ENCODE peak calls at places on chromosomes 16 and 17, in five cellular contexts. N is activated CD8-positive, alpha-beta memory T cell treated with anti-CD3 and anti-CD28 coated beads for 1 hour; D is cardiac muscle cell; I is GM20000; T is NCI-H2081. C is an unnamed sample.

GRCh38 chr17:28392491-28392890 is 13.5 kb downstream of the SLC46A1 start:
- DNase-seq in N (no peak), T (no peak), I (no peak), D (no peak), C (no peak)

GRCh38 chr17:44210342-44211192 is 8.9 kb downstream of the UBTF start:
- DNase-seq in I (peak), T (peak), D (peak), N (peak), C (peak)

GRCh38 chr16:55671206-55671973 is 15.6 kb downstream of the SLC6A2 start:
- DNase-seq in D (no peak), N (no peak), T (no peak), I (no peak), C (no peak)

GRCh38 chr17:43135454-43135819 is 10.3 kb upstream of the BRCA1 start:
- DNase-seq in I (no peak), N (no peak), D (no peak), T (no peak), C (no peak)

GRCh38 chr17:19360772-19361171 is 1.8 kb downstream of the B9D1 start:
- DNase-seq in N (no peak), I (no peak), D (no peak), T (no peak), C (no peak)

GRCh38 chr16:88722784-88723506 is 16.6 kb downstream of the CTU2 start:
- DNase-seq in D (no peak), T (no peak), I (no peak), N (no peak), C (no peak)

GRCh38 chr17:30378191-30378796 is 433 bp upstream of the CPD start:
- DNase-seq in D (peak), N (no peak), I (peak), T (peak), C (no peak)

GRCh38 chr16:58456193-58456592 is 43.8 kb upstream of the NDRG4 start:
- DNase-seq in D (no peak), N (no peak), T (no peak), I (no peak), C (no peak)

GRCh38 chr17:69540356-69540755 is 125.9 kb downstream of the MAP2K6 start:
- DNase-seq in N (no peak), T (no peak), I (no peak), D (no peak), C (no peak)

GRCh38 chr16:54934536-54935410 is 4.1 kb downstream of the IRX5 start:
- DNase-seq in T (no peak), N (no peak), I (peak), D (peak), C (peak)

GRCh38 chr17:8153550-8153956 is 1.3 kb upstream of the PER1 start:
- DNase-seq in D (no peak), T (no peak), N (no peak), I (no peak), C (peak)

GRCh38 chr17:64499805-64500486 is 3.1 kb upstream of the POLG2 start:
- DNase-seq in I (no peak), D (peak), N (no peak), T (no peak), C (no peak)

GRCh38 chr16:87701066-87701425 is 64.7 kb downstream of the KLHDC4 start:
- DNase-seq in I (peak), D (no peak), T (no peak), N (no peak), C (no peak)

GRCh38 chr16:50463581-50464324 is 84.4 kb upstream of the NKD1 start:
- DNase-seq in T (no peak), I (no peak), D (no peak), N (no peak), C (no peak)

GRCh38 chr17:78127888-78128615 is 503 bp downstream of the TMC6 start:
- DNase-seq in N (no peak), T (peak), I (peak), D (peak), C (no peak)

GRCh38 chr16:83939266-83939856 is 13.7 kb upstream of the OSGIN1 start:
- DNase-seq in D (no peak), I (no peak), T (no peak), N (no peak), C (no peak)

GRCh38 chr17:55200904-55201608 is 63.7 kb upstream of the HLF start:
- DNase-seq in D (no peak), I (no peak), T (no peak), N (no peak), C (no peak)

GRCh38 chr17:82737981-82738877 is 2.8 kb downstream of the FN3K start:
- DNase-seq in D (no peak), I (no peak), T (no peak), N (no peak), C (peak)

GRCh38 chr17:80970044-80970761 is 21.4 kb upstream of the CHMP6 start:
- DNase-seq in T (peak), N (no peak), I (peak), D (no peak), C (peak)

GRCh38 chr17:79953335-79953734 is 82.3 kb downstream of the TBC1D16 start:
- DNase-seq in N (no peak), T (no peak), D (no peak), I (no peak), C (no peak)

GRCh38 chr16:19166500-19166899 is 1.5 kb upstream of the SYT17 start:
- DNase-seq in D (no peak), I (no peak), N (no peak), T (no peak), C (no peak)

GRCh38 chr17:44389723-44390202 is 314 bp upstream of the ITGA2B start:
- DNase-seq in N (no peak), I (no peak), T (no peak), D (no peak), C (peak)

GRCh38 chr16:73713301-73713700 is 583.3 kb upstream of the PSMD7 start:
- DNase-seq in N (no peak), I (no peak), D (no peak), T (no peak), C (peak)

GRCh38 chr17:14747576-14747940 is 446.7 kb downstream of the HS3ST3B1 start:
- DNase-seq in D (no peak), I (no peak), T (no peak), N (no peak), C (no peak)

GRCh38 chr16:10541396-10541795 is 39.0 kb downstream of the EMP2 start:
- DNase-seq in I (no peak), T (no peak), D (no peak), N (no peak), C (no peak)

GRCh38 chr16:15576960-15577958 is 65.7 kb downstream of the MARF1 start:
- DNase-seq in T (peak), N (no peak), I (no peak), D (no peak), C (no peak)

GRCh38 chr17:38605230-38605851 is 411 bp downstream of the SRCIN1 start:
- DNase-seq in D (no peak), N (no peak), T (peak), I (peak), C (no peak)

GRCh38 chr16:31501226-31501965 is 6.8 kb downstream of the RUSF1 start:
- DNase-seq in N (no peak), I (no peak), D (no peak), T (no peak), C (no peak)

GRCh38 chr17:40510328-40510648 is 8.9 kb upstream of the TNS4 start:
- DNase-seq in N (no peak), D (no peak), I (no peak), T (no peak), C (no peak)

GRCh38 chr17:82388223-82388921 is 16.8 kb downstream of the UTS2R start:
- DNase-seq in D (no peak), I (no peak), N (no peak), T (no peak), C (peak)

GRCh38 chr17:44972953-44973352 is 4.8 kb upstream of the C1QL1 start:
- DNase-seq in N (no peak), T (no peak), I (no peak), D (no peak), C (no peak)

C was measured in posterior cingulate gyrus.